ENCODE peak calls at places on chromosomes 13 and 19, in seven cellular contexts. One of them, this sample, is unnamed.
A peak's percentile ranks its signal among the peaks of the same experiment; 100 is the strongest.

GRCh38 chr13:82833928-82834327 is 1048.3 kb downstream of the SLITRK1 start:
- DNase-seq in H9: no peak
- DNase-seq in tibial artery: no peak
- DNase-seq in fibroblast of mammary gland: peak; percentile 42
- DNase-seq in CD8-positive, alpha-beta T cell: no peak
- DNase-seq in ascending aorta: no peak
- DNase-seq in vagina: no peak
- DNase-seq in this sample: no peak

GRCh38 chr13:99690426-99691189 is 189.3 kb downstream of the TM9SF2 start:
- DNase-seq in vagina: no peak
- DNase-seq in fibroblast of mammary gland: no peak
- DNase-seq in ascending aorta: no peak
- DNase-seq in CD8-positive, alpha-beta T cell: no peak
- DNase-seq in tibial artery: no peak
- DNase-seq in H9: no peak
- DNase-seq in this sample: no peak

GRCh38 chr13:39601636-39602035 is 1.4 kb downstream of the LHFPL6 start:
- DNase-seq in fibroblast of mammary gland: no peak
- DNase-seq in vagina: no peak
- DNase-seq in H9: no peak
- DNase-seq in tibial artery: no peak
- DNase-seq in ascending aorta: no peak
- DNase-seq in CD8-positive, alpha-beta T cell: no peak
- DNase-seq in this sample: no peak

GRCh38 chr13:64723735-64724134 is 2506.4 kb downstream of the PCDH9 start:
- DNase-seq in fibroblast of mammary gland: peak; percentile 75
- DNase-seq in tibial artery: no peak
- DNase-seq in ascending aorta: no peak
- DNase-seq in H9: no peak
- DNase-seq in CD8-positive, alpha-beta T cell: no peak
- DNase-seq in vagina: no peak
- DNase-seq in this sample: no peak

GRCh38 chr19:14580623-14581237 is 2.2 kb upstream of the CLEC17A start:
- DNase-seq in ascending aorta: no peak
- DNase-seq in CD8-positive, alpha-beta T cell: no peak
- DNase-seq in H9: no peak
- DNase-seq in tibial artery: no peak
- DNase-seq in fibroblast of mammary gland: no peak
- DNase-seq in vagina: no peak
- DNase-seq in this sample: no peak

GRCh38 chr19:2171349-2172145 is 7.8 kb downstream of the DOT1L start:
- DNase-seq in CD8-positive, alpha-beta T cell: peak; percentile 79
- DNase-seq in vagina: no peak
- DNase-seq in ascending aorta: no peak
- DNase-seq in H9: peak; percentile 71
- DNase-seq in fibroblast of mammary gland: peak; percentile 47
- DNase-seq in tibial artery: no peak
- DNase-seq in this sample: no peak

GRCh38 chr19:50478901-50479715 is 2.5 kb upstream of the GARIN5A start:
- DNase-seq in CD8-positive, alpha-beta T cell: no peak
- DNase-seq in ascending aorta: no peak
- DNase-seq in tibial artery: no peak
- DNase-seq in H9: peak; percentile 83
- DNase-seq in fibroblast of mammary gland: peak; percentile 54
- DNase-seq in vagina: no peak
- DNase-seq in this sample: no peak

GRCh38 chr19:1269478-1270167 is 491 bp downstream of the CIRBP start:
- DNase-seq in ascending aorta: no peak
- DNase-seq in tibial artery: peak; percentile 95
- DNase-seq in H9: peak; percentile 79
- DNase-seq in fibroblast of mammary gland: peak; percentile 95
- DNase-seq in CD8-positive, alpha-beta T cell: peak; percentile 87
- DNase-seq in vagina: no peak
- DNase-seq in this sample: peak; percentile 93

GRCh38 chr13:23617551-23618014 is 47.4 kb downstream of the TNFRSF19 start:
- DNase-seq in ascending aorta: no peak
- DNase-seq in CD8-positive, alpha-beta T cell: no peak
- DNase-seq in fibroblast of mammary gland: peak; percentile 61
- DNase-seq in tibial artery: no peak
- DNase-seq in H9: no peak
- DNase-seq in vagina: no peak
- DNase-seq in this sample: no peak

GRCh38 chr19:574658-575526 is 2.5 kb downstream of the BSG start:
- DNase-seq in tibial artery: no peak
- DNase-seq in H9: no peak
- DNase-seq in fibroblast of mammary gland: peak; percentile 72
- DNase-seq in vagina: no peak
- DNase-seq in ascending aorta: no peak
- DNase-seq in CD8-positive, alpha-beta T cell: no peak
- DNase-seq in this sample: peak; percentile 56

GRCh38 chr19:16928351-16928750 is 39.6 kb downstream of the F2RL3 start:
- DNase-seq in ascending aorta: no peak
- DNase-seq in fibroblast of mammary gland: no peak
- DNase-seq in H9: no peak
- DNase-seq in tibial artery: no peak
- DNase-seq in vagina: no peak
- DNase-seq in CD8-positive, alpha-beta T cell: no peak
- DNase-seq in this sample: no peak

GRCh38 chr13:21014666-21015170 is 46.7 kb downstream of the LATS2 start:
- DNase-seq in vagina: no peak
- DNase-seq in tibial artery: peak; percentile 84
- DNase-seq in CD8-positive, alpha-beta T cell: no peak
- DNase-seq in fibroblast of mammary gland: peak; percentile 92
- DNase-seq in H9: no peak
- DNase-seq in ascending aorta: no peak
- DNase-seq in this sample: peak; percentile 57

GRCh38 chr13:78806457-78806856 is 147.5 kb upstream of the OBI1 start:
- DNase-seq in CD8-positive, alpha-beta T cell: no peak
- DNase-seq in ascending aorta: no peak
- DNase-seq in tibial artery: no peak
- DNase-seq in fibroblast of mammary gland: no peak
- DNase-seq in vagina: no peak
- DNase-seq in H9: no peak
- DNase-seq in this sample: no peak

GRCh38 chr19:53467138-53467502 is 413 bp upstream of the ZNF813 start:
- DNase-seq in tibial artery: peak; percentile 68
- DNase-seq in vagina: no peak
- DNase-seq in ascending aorta: no peak
- DNase-seq in fibroblast of mammary gland: no peak
- DNase-seq in H9: no peak
- DNase-seq in CD8-positive, alpha-beta T cell: no peak
- DNase-seq in this sample: no peak

GRCh38 chr19:4567584-4568071 is 8.1 kb upstream of the SEMA6B start:
- DNase-seq in H9: peak; percentile 92
- DNase-seq in tibial artery: no peak
- DNase-seq in ascending aorta: no peak
- DNase-seq in fibroblast of mammary gland: peak; percentile 60
- DNase-seq in vagina: no peak
- DNase-seq in CD8-positive, alpha-beta T cell: peak; percentile 67
- DNase-seq in this sample: no peak

GRCh38 chr19:56566904-56567273 is 379 bp upstream of the ZNF470 start:
- DNase-seq in fibroblast of mammary gland: peak; percentile 39
- DNase-seq in CD8-positive, alpha-beta T cell: peak; percentile 28
- DNase-seq in tibial artery: peak; percentile 78
- DNase-seq in vagina: no peak
- DNase-seq in H9: peak; percentile 49
- DNase-seq in ascending aorta: no peak
- DNase-seq in this sample: no peak

GRCh38 chr19:4361152-4362037 is 18.0 kb downstream of the MPND start:
- DNase-seq in CD8-positive, alpha-beta T cell: no peak
- DNase-seq in fibroblast of mammary gland: no peak
- DNase-seq in H9: peak; percentile 67
- DNase-seq in tibial artery: peak; percentile 67
- DNase-seq in vagina: no peak
- DNase-seq in ascending aorta: no peak
- DNase-seq in this sample: peak; percentile 72

GRCh38 chr13:80339841-80340642 is 884 bp downstream of the SPRY2 start:
- DNase-seq in CD8-positive, alpha-beta T cell: peak; percentile 7
- DNase-seq in ascending aorta: no peak
- DNase-seq in vagina: no peak
- DNase-seq in fibroblast of mammary gland: peak; percentile 36
- DNase-seq in H9: no peak
- DNase-seq in tibial artery: peak; percentile 76
- DNase-seq in this sample: peak; percentile 39

GRCh38 chr13:112127564-112127963 is 60.6 kb downstream of the SOX1 start:
- DNase-seq in fibroblast of mammary gland: no peak
- DNase-seq in vagina: no peak
- DNase-seq in tibial artery: peak; percentile 16
- DNase-seq in ascending aorta: no peak
- DNase-seq in CD8-positive, alpha-beta T cell: no peak
- DNase-seq in H9: no peak
- DNase-seq in this sample: no peak
- TF ChIP-seq CTCF in fibroblast of mammary gland: no peak
- TF ChIP-seq CTCF in vagina: no peak
- TF ChIP-seq CTCF in tibial artery: no peak
- TF ChIP-seq CTCF in ascending aorta: no peak
- TF ChIP-seq CTCF in CD8-positive, alpha-beta T cell: no peak
- TF ChIP-seq CTCF in H9: no peak
- TF ChIP-seq CTCF in this sample: no peak

GRCh38 chr13:114145722-114146121 is 13.3 kb upstream of the RASA3 start:
- DNase-seq in fibroblast of mammary gland: no peak
- DNase-seq in H9: no peak
- DNase-seq in vagina: no peak
- DNase-seq in CD8-positive, alpha-beta T cell: no peak
- DNase-seq in tibial artery: peak; percentile 32
- DNase-seq in ascending aorta: no peak
- DNase-seq in this sample: no peak

GRCh38 chr13:114147803-114148520 is 15.5 kb upstream of the RASA3 start:
- DNase-seq in H9: no peak
- DNase-seq in ascending aorta: no peak
- DNase-seq in CD8-positive, alpha-beta T cell: no peak
- DNase-seq in tibial artery: peak; percentile 31
- DNase-seq in fibroblast of mammary gland: no peak
- DNase-seq in vagina: no peak
- DNase-seq in this sample: no peak

GRCh38 chr13:114146173-114146572 is 13.8 kb upstream of the RASA3 start:
- DNase-seq in tibial artery: peak; percentile 46
- DNase-seq in H9: no peak
- DNase-seq in CD8-positive, alpha-beta T cell: no peak
- DNase-seq in ascending aorta: no peak
- DNase-seq in fibroblast of mammary gland: no peak
- DNase-seq in vagina: no peak
- DNase-seq in this sample: no peak

GRCh38 chr13:114145256-114145655 is 12.8 kb upstream of the RASA3 start:
- DNase-seq in vagina: no peak
- DNase-seq in ascending aorta: no peak
- DNase-seq in fibroblast of mammary gland: no peak
- DNase-seq in tibial artery: peak; percentile 46
- DNase-seq in CD8-positive, alpha-beta T cell: no peak
- DNase-seq in H9: no peak
- DNase-seq in this sample: no peak

GRCh38 chr13:114146629-114147028 is 14.2 kb upstream of the RASA3 start:
- DNase-seq in ascending aorta: no peak
- DNase-seq in CD8-positive, alpha-beta T cell: no peak
- DNase-seq in tibial artery: peak; percentile 50
- DNase-seq in H9: no peak
- DNase-seq in vagina: no peak
- DNase-seq in fibroblast of mammary gland: no peak
- DNase-seq in this sample: no peak
- TF ChIP-seq CTCF in ascending aorta: no peak
- TF ChIP-seq CTCF in CD8-positive, alpha-beta T cell: no peak
- TF ChIP-seq CTCF in tibial artery: no peak
- TF ChIP-seq CTCF in H9: peak; percentile 49
- TF ChIP-seq CTCF in vagina: no peak
- TF ChIP-seq CTCF in fibroblast of mammary gland: peak; percentile 16
- TF ChIP-seq CTCF in this sample: no peak

DNA sequence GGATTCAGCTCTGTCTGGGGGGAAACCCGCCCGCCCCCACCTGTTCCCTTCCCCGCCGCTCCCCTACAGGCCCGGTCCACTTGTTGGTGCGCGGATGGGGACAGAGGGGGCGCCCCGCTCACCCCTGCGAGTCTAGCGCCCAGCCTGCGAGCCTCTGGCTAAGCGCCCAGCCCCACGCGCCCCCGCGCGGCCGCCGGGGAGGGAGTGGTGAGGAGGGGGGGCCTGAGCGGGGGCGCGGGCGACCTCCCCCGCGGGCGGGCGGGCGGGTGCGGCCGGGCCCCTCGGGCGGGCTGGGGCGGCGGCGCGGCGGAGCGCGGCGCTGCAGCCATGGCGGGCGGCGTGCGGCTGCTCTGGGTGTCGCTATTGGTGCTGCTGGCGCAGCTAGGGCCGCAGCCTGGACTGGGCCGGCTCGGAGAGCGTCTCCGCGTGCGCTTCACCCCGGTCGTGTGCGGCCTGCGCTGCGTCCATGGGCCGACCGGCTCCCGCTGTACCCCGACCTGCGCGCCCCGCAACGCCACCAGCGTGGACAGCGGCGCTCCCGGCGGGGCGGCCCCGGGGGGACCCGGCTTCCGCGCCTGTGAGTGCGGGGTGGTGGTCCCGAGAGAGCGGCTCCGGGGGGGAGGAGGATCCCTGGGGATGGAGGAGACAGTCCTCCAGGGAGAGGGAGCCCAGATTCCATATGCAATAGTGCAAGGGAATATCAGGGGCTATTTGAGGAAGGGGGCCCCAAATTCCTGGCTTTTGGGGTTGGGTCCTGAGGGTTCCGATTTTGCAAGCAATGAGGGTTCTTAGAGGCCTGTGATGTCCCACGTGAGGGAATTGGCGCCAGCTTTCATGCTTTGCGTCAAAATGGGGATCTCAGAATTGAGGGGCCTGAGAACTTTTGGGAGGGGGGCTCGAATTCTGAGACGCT is at the start of gene LTBP4:
- DNase-seq in CD8-positive, alpha-beta T cell: no peak
- DNase-seq in fibroblast of mammary gland: no peak
- DNase-seq in ascending aorta: no peak
- DNase-seq in tibial artery: peak; percentile 88
- DNase-seq in H9: peak; percentile 40
- DNase-seq in vagina: no peak
- DNase-seq in this sample: peak; percentile 90
- TF ChIP-seq CTCF in CD8-positive, alpha-beta T cell: no peak
- TF ChIP-seq CTCF in fibroblast of mammary gland: no peak
- TF ChIP-seq CTCF in ascending aorta: no peak
- TF ChIP-seq CTCF in tibial artery: no peak
- TF ChIP-seq CTCF in H9: no peak
- TF ChIP-seq CTCF in vagina: no peak
- TF ChIP-seq CTCF in this sample: no peak

GRCh38 chr19:45767881-45768643 is 990 bp downstream of the SIX5 start:
- DNase-seq in H9: peak; percentile 71
- DNase-seq in fibroblast of mammary gland: peak; percentile 67
- DNase-seq in vagina: no peak
- DNase-seq in ascending aorta: no peak
- DNase-seq in tibial artery: peak; percentile 88
- DNase-seq in CD8-positive, alpha-beta T cell: no peak
- DNase-seq in this sample: peak; percentile 86

GRCh38 chr19:45766919-45767346 is 2.1 kb downstream of the SIX5 start:
- DNase-seq in H9: no peak
- DNase-seq in vagina: no peak
- DNase-seq in tibial artery: no peak
- DNase-seq in fibroblast of mammary gland: no peak
- DNase-seq in CD8-positive, alpha-beta T cell: no peak
- DNase-seq in ascending aorta: no peak
- DNase-seq in this sample: no peak

GRCh38 chr19:45768644-45769053 is 403 bp downstream of the SIX5 start:
- DNase-seq in CD8-positive, alpha-beta T cell: peak; percentile 42
- DNase-seq in tibial artery: no peak
- DNase-seq in H9: no peak
- DNase-seq in vagina: no peak
- DNase-seq in fibroblast of mammary gland: peak; percentile 43
- DNase-seq in ascending aorta: no peak
- DNase-seq in this sample: no peak

GRCh38 chr19:45766293-45766918 is 2.6 kb downstream of the SIX5 start:
- DNase-seq in CD8-positive, alpha-beta T cell: no peak
- DNase-seq in ascending aorta: no peak
- DNase-seq in fibroblast of mammary gland: no peak
- DNase-seq in vagina: no peak
- DNase-seq in tibial artery: peak; percentile 77
- DNase-seq in H9: peak; percentile 27
- DNase-seq in this sample: peak; percentile 64

GRCh38 chr19:45767410-45767880 is 1.6 kb downstream of the SIX5 start:
- DNase-seq in fibroblast of mammary gland: peak; percentile 88
- DNase-seq in H9: peak; percentile 77
- DNase-seq in tibial artery: peak; percentile 95
- DNase-seq in ascending aorta: no peak
- DNase-seq in CD8-positive, alpha-beta T cell: no peak
- DNase-seq in vagina: no peak
- DNase-seq in this sample: peak; percentile 84
- TF ChIP-seq CTCF in fibroblast of mammary gland: no peak
- TF ChIP-seq CTCF in H9: no peak
- TF ChIP-seq CTCF in tibial artery: no peak
- TF ChIP-seq CTCF in ascending aorta: no peak
- TF ChIP-seq CTCF in CD8-positive, alpha-beta T cell: no peak
- TF ChIP-seq CTCF in vagina: no peak
- TF ChIP-seq CTCF in this sample: no peak

This sample was measured in ovary.